ENCODE peak calls at places on chromosomes 12 and 14, in five cellular contexts. I, Q, W, N and P are unnamed samples. For H3K4me1, the result is how much of the 10 kb centered on the place peaks cover.

GRCh38 chr12:57262126-57262822 is 11.3 kb upstream of the STAC3 start:
- DNase-seq in W (no peak), N (no peak), I (no peak), Q (no peak), P (no peak)

GRCh38 chr12:12586879-12587675 is 24.4 kb upstream of the DUSP16 start:
- DNase-seq in N (no peak), W (no peak), Q (no peak), I (no peak), P (no peak)

GRCh38 chr14:32507029-32507984 is 178.2 kb downstream of the AKAP6 start:
- DNase-seq in I (peak), N (no peak), Q (peak), W (no peak), P (no peak)

GRCh38 chr12:101929365-101930041 is 52.1 kb downstream of the DRAM1 start:
- DNase-seq in Q (no peak), I (no peak), W (no peak), N (no peak), P (no peak)

GRCh38 chr12:63915105-63915830 is 70.8 kb downstream of the SRGAP1 start:
- DNase-seq in W (no peak), Q (peak), N (no peak), I (peak), P (no peak)

GRCh38 chr12:76127588-76127987 is 43.1 kb upstream of the NAP1L1 start:
- DNase-seq in N (no peak), I (no peak), W (no peak), Q (no peak), P (no peak)

GRCh38 chr14:75979071-75979571 is 2.7 kb downstream of the TGFB3 start:
- DNase-seq in N (no peak), I (peak), Q (peak), W (peak), P (no peak)

GRCh38 chr14:100660498-100661339 is 66.0 kb upstream of the DLK1 start:
- DNase-seq in Q (peak), I (no peak), W (no peak), N (no peak), P (no peak)

GRCh38 chr14:29648045-29648444 is 279.6 kb downstream of the PRKD1 start:
- DNase-seq in Q (peak), I (no peak), W (no peak), N (no peak), P (no peak)

GRCh38 chr12:82958966-82959365 is 272.3 kb downstream of the TMTC2 start:
- DNase-seq in I (no peak), N (no peak), Q (no peak), W (no peak), P (no peak)

GRCh38 chr14:69999246-69999645 is 120.0 kb downstream of the SMOC1 start:
- DNase-seq in I (peak), N (no peak), W (no peak), Q (peak), P (no peak)

GRCh38 chr14:70018713-70019201 is 139.5 kb downstream of the SMOC1 start:
- DNase-seq in N (no peak), W (peak), I (no peak), Q (peak), P (no peak)

GRCh38 chr12:115440438-115440837 is 756.5 kb upstream of the TBX3 start:
- DNase-seq in I (peak), Q (peak), W (no peak), N (no peak), P (no peak)

GRCh38 chr14:28681681-28682080 is 84.9 kb upstream of the FOXG1 start:
- DNase-seq in W (no peak), I (no peak), Q (no peak), N (no peak), P (no peak)

GRCh38 chr14:52286659-52287649 is 19.5 kb downstream of the PTGDR start:
- DNase-seq in W (no peak), I (no peak), Q (peak), N (no peak), P (no peak)

GRCh38 chr12:100672075-100672592 is 98.7 kb downstream of the GAS2L3 start:
- DNase-seq in N (no peak), I (peak), W (no peak), Q (peak), P (no peak)

GRCh38 chr12:80470403-80470802 is 26.4 kb downstream of the PTPRQ start:
- DNase-seq in Q (no peak), N (no peak), I (no peak), W (no peak), P (no peak)

GRCh38 chr14:55832122-55832911 is 252.3 kb downstream of the KTN1 start:
- DNase-seq in N (no peak), Q (peak), I (peak), W (no peak), P (no peak)

DNA sequence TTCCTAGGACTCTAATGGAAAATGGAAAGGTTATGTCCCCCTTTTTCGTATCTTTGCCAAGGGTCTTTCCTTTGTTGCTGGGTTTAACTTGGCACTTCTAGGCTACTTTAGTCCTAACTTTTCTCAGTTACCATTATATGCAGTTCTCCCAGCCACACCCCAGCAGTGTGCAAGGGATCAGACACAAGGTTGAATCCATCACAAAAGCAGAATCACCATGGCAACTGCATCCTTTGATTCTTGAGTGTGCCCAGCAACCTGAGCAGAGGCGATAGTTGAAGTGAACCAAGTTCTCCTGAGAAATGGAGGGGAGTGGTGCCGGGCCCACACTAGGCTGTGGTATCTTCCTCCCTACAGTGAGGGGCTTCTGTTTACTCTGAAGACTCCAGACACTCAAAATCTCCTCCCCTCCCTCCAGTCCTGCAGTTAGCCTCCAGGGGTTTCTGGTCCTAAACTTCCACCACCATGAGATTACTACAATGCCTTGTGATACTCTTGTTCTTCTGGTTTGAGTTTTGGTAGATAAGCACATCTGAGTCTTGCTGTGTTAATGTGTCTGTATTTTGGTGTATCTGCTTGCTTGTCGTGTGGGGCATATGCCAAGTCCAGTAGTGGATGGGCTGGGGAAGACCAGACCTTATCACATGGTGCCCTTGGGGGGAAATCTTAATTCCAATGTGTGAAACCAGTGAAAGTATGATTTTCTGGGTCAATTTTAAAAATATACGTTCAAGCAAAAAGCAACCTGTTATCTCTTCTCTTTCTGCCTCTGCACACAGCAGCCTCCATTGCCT is 183.9 kb downstream of the CACNA1C start:
- DNase-seq in W (no peak), Q (no peak), I (no peak), N (no peak), P (no peak)
- H3K27ac ChIP-seq in W (no peak), Q (no peak), I (no peak), N (peak), P (no peak)

DNA sequence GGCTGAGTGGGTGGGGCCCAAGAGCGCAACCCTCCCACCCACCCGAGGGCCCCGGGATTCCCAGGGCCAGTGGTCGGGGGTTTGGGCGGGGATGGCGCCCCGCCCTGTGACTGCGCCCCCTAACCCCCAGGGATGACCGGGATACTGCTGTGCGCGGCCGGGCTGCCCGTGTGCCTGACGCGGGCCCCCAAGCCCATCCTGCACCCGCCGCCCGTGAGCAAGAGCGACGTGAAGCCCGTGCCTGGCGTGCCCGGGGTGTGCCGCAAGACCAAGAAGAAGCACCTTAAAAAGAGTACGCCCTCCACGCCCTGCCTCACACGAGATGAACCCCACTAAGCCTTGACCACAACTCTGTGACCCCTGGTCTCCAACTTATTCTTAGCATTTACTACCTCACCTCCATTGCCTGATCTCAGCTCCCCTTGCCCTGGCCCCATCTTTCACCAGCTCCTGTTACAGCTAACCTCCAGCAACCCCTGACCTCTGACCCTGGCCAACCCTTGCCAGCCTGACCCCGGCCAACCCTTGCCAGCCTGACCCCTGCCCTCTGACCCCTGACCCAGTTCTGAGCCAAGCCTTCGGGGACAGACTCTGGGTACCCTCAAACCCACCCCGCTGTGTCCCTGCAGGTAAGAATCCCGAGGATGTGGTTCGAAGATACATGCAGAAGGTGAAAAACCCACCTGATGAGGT is 37.0 kb downstream of the DTX1 start:
- DNase-seq in I (no peak), N (no peak), Q (no peak), W (no peak), P (no peak)
- H3K4me1 ChIP-seq in I (under half), N (under half), Q (under half), W (under half), P (under half)

DNA sequence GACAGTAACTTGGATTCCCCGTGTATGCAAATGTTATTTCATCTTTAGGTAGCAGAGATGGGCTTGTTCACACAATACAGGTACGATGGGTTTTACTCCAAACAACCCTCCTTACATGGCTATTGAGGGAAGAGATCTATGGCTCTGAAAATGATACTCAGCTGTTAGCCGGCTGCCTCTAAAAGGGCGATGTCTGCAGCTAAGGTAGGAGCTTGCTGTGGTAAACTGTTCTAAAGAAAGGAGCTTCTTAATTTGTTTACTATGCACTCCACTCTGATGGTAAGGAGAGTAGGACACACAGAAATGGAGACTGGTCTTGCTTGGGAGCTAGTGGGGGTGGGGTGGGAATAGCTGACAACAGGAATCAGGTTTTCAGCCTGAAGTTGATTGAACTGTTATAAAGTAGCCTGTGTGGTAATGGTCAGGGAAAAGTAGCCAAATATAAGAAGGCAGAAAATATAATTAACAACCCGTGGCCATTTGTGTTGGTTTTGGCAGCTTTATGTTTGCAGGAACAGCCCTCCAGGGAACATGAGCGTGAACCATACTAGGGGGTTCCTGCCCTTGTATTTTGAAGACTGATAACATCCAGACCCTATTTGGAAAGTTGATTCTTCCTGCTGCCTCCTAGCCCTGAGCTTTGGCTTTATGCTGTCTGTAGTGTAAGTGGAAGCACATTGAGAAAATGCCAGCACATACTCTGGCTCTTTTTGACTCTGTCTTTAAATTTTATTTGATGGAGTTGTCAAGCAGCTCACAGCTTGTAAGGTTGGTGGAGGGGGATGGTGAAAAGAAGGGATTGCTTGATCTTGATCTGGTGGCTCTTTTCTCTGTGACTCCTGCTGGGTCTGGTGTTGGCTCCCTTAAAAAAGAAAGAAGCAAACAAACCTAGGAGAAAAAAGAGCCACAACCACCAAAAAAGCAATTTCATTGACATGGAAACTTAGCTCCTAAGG is 929.8 kb downstream of the DIO2 start:
- DNase-seq in I (no peak), Q (no peak), W (no peak), N (no peak), P (no peak)
- H3K4me3 ChIP-seq in I (no peak), Q (no peak), W (no peak), N (peak), P (no peak)

GRCh38 chr14:50835280-50835679 is 4.3 kb upstream of the NIN start:
- DNase-seq in N (no peak), Q (peak), W (no peak), I (no peak), P (no peak)
- H3K27ac ChIP-seq in N (no peak), Q (no peak), W (no peak), I (no peak), P (no peak)

GRCh38 chr12:575129-575502 is 88.1 kb downstream of the NINJ2 start:
- DNase-seq in W (no peak), I (no peak), Q (peak), N (no peak), P (no peak)

GRCh38 chr12:573226-573625 is 90.0 kb downstream of the NINJ2 start:
- DNase-seq in N (no peak), W (no peak), Q (no peak), I (no peak), P (no peak)

GRCh38 chr12:575948-576612 is 87.2 kb downstream of the NINJ2 start:
- DNase-seq in N (peak), I (peak), W (peak), Q (peak), P (peak)

GRCh38 chr12:576613-577110 is 86.6 kb downstream of the NINJ2 start:
- DNase-seq in W (no peak), N (no peak), I (no peak), Q (no peak), P (no peak)

GRCh38 chr12:574475-575128 is 88.6 kb downstream of the NINJ2 start:
- DNase-seq in N (no peak), I (no peak), Q (peak), W (no peak), P (no peak)
- H3K4me1 ChIP-seq in N (under half), I (half or more), Q (under half), W (under half), P (under half)

GRCh38 chr14:77641534-77642341 is 25.3 kb upstream of the SPTLC2 start:
- DNase-seq in W (peak), I (peak), Q (peak), N (no peak), P (peak)
- H3K4me3 ChIP-seq in W (peak), I (no peak), Q (peak), N (peak), P (peak)

GRCh38 chr12:124764451-124764850 is 99.2 kb downstream of the SCARB1 start:
- DNase-seq in W (peak), Q (peak), N (no peak), I (peak), P (no peak)
- H3K27ac ChIP-seq in W (peak), Q (peak), N (peak), I (no peak), P (no peak)

GRCh38 chr14:34874386-34875030 is 652 bp downstream of the BAZ1A start:
- DNase-seq in N (no peak), W (peak), Q (peak), I (peak), P (peak)
- H3K4me1 ChIP-seq in N (under half), W (under half), Q (under half), I (under half), P (under half)

DNA sequence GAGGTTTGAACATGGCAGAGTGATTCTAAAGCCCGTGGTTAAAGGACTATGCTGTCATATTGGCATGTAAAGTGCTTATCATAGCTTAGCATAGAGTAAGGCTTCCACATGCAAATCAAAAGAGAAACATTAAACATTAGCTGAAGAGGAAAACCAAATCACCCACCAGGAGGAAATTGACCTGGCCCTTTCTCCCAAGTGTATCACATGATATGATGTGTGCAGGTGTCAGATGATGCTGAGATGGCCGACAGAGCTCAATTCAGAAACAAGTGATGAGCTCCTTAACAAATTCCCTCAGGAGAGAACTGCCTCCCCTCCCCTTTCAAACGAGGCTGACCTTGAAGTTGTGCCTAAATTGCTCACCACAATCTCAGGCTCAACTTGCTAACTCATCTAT is 217.1 kb upstream of the BTG1 start:
- DNase-seq in Q (no peak), I (no peak), W (peak), N (no peak), P (no peak)
- H3K4me3 ChIP-seq in Q (no peak), I (no peak), W (no peak), N (no peak), P (no peak)

GRCh38 chr14:94568186-94568585 is 6.9 kb downstream of the SERPINA4 start:
- DNase-seq in Q (no peak), N (no peak), I (no peak), W (no peak), P (no peak)
- H3K27ac ChIP-seq in Q (no peak), N (no peak), I (no peak), W (no peak), P (no peak)